ENCODE peak calls at places on chromosomes 1 and 21, in eight cellular contexts. L is lung microvascular endothelial cell; X is cardiac fibroblast; W is nucleus accumbens; D is Right ventricle myocardium inferior; S is posterior vena cava; E is activated T-helper 1 cell treated with anti-CD3 and anti-CD28 coated beads, Interleukin-2, amount 50 U/mL, for 16 hours; V is H9. P is an unnamed sample.

GRCh38 chr1:104702731-104703130 is 953.0 kb downstream of the AMY1C start:
- DNase-seq in L (no peak), X (no peak), W (no peak), D (no peak), S (no peak), E (no peak), V (no peak), P (no peak)

GRCh38 chr1:228060458-228061190 is 21.9 kb upstream of the ARF1 start:
- DNase-seq in L (no peak), X (peak), W (no peak), D (peak), S (peak), E (no peak), V (peak), P (peak)

GRCh38 chr1:154479764-154480421 is 22.1 kb upstream of the TDRD10 start:
- DNase-seq in L (peak), X (peak), W (peak), D (no peak), S (no peak), E (no peak), V (peak), P (peak)

GRCh38 chr21:20802631-20803260 is 195.5 kb upstream of the NCAM2 start:
- DNase-seq in L (no peak), X (no peak), W (peak), D (no peak), S (no peak), E (no peak), V (no peak), P (no peak)

GRCh38 chr21:36513430-36513829 is 33.5 kb upstream of the CLDN14 start:
- DNase-seq in L (no peak), X (no peak), W (no peak), D (no peak), S (no peak), E (no peak), V (no peak), P (no peak)

GRCh38 chr1:218294531-218294930 is 9.4 kb downstream of the RRP15 start:
- DNase-seq in L (no peak), X (no peak), W (no peak), D (no peak), S (no peak), E (no peak), V (no peak), P (no peak)

GRCh38 chr1:39625462-39626273 is 13.8 kb downstream of the HEYL start:
- DNase-seq in L (no peak), X (peak), W (peak), D (peak), S (peak), E (no peak), V (no peak), P (peak)

GRCh38 chr1:43934279-43934985 is 831 bp downstream of the ARTN start:
- DNase-seq in L (peak), X (peak), W (peak), D (peak), S (peak), E (no peak), V (peak), P (peak)